ENCODE peak calls at places on chromosomes 1 and 21, in six cellular contexts. E is NCI-H774; P is central memory CD4-positive, alpha-beta T cell; A is testis; Q is sciatic nerve; Z is myocyte. M is an unnamed sample.
A peak's percentile ranks its signal among the peaks of the same experiment; 100 is the strongest.

GRCh38 chr1:101237229-101237837 is 514 bp downstream of the S1PR1 start:
- DNase-seq in E (no peak), P (peak; percentile 35), A (peak; percentile 19), Q (no peak), Z (no peak), M (peak; percentile 43)

GRCh38 chr1:192524223-192524622 is 51.4 kb upstream of the RGS1 start:
- DNase-seq in E (no peak), P (no peak), A (no peak), Q (no peak), Z (peak; percentile 67), M (no peak)

GRCh38 chr1:212377644-212378043 is 37.0 kb downstream of the PACC1 start:
- DNase-seq in E (no peak), P (no peak), A (no peak), Q (no peak), Z (no peak), M (no peak)

GRCh38 chr21:34517491-34518245 is 5.7 kb upstream of the KCNE1 start:
- DNase-seq in E (no peak), P (no peak), A (no peak), Q (no peak), Z (no peak), M (no peak)

GRCh38 chr1:172359531-172359991 is 60.9 kb upstream of the C1orf105 start:
- DNase-seq in E (peak; percentile 83), P (no peak), A (no peak), Q (no peak), Z (peak; percentile 56), M (no peak)

GRCh38 chr1:226891846-226892533 is 21.6 kb downstream of the PSEN2 start:
- DNase-seq in E (no peak), P (no peak), A (peak; percentile 28), Q (no peak), Z (peak; percentile 53), M (no peak)

GRCh38 chr1:160489513-160490261 is 33.4 kb downstream of the SLAMF6 start:
- DNase-seq in E (no peak), P (no peak), A (no peak), Q (no peak), Z (no peak), M (no peak)

GRCh38 chr1:63794927-63795326 is 21.1 kb downstream of the ROR1 start:
- DNase-seq in E (no peak), P (no peak), A (no peak), Q (no peak), Z (peak; percentile 79), M (no peak)